ENCODE peak calls at places on chromosomes 12 and 14, in eight cellular contexts. B is IMR-90; M is kidney; D is heart left ventricle; A is H9; W is CD4-positive, alpha-beta T cell; G is ascending aorta; Q is colonic mucosa. R is an unnamed sample.

GRCh38 chr12:42234970-42235369 is 3.1 kb downstream of the YAF2 start:
- DNase-seq in W (no peak), G (no peak), Q (no peak), A (no peak), D (peak; percentile 18), M (no peak), B (peak; percentile 19), R (no peak)

GRCh38 chr14:22819191-22819988 is 4.2 kb upstream of the SLC7A7 start:
- DNase-seq in Q (peak; percentile 49), A (peak; percentile 81), D (peak; percentile 41), M (peak; percentile 84), W (no peak), B (peak; percentile 85), G (no peak), R (no peak)

GRCh38 chr12:124567673-124568373 is 411 bp upstream of the NCOR2 start:
- DNase-seq in B (peak; percentile 94), Q (peak; percentile 93), G (peak; percentile 83), W (peak; percentile 81), M (peak; percentile 98), D (peak; percentile 96), A (peak; percentile 75), R (peak; percentile 97)

GRCh38 chr12:30746190-30746589 is 8.6 kb downstream of the CAPRIN2 start:
- DNase-seq in B (no peak), A (no peak), D (no peak), G (no peak), M (no peak), Q (no peak), W (no peak), R (no peak)

GRCh38 chr12:50732591-50732990 is 31.3 kb upstream of the ATF1 start:
- DNase-seq in Q (no peak), W (no peak), D (no peak), G (no peak), A (no peak), M (no peak), B (peak; percentile 97), R (no peak)

GRCh38 chr12:8145754-8146415 is 10.9 kb upstream of the ZNF705A start:
- DNase-seq in D (peak; percentile 63), B (peak; percentile 85), M (peak; percentile 94), A (peak; percentile 89), G (peak; percentile 18), W (no peak), Q (peak; percentile 23), R (peak; percentile 55)

GRCh38 chr14:22641851-22642250 is 2.3 kb downstream of the OR6J1 start:
- DNase-seq in D (no peak), G (no peak), M (no peak), W (no peak), Q (no peak), A (no peak), B (no peak), R (no peak)

GRCh38 chr12:12872139-12872933 is 19.0 kb upstream of the GPRC5A start:
- DNase-seq in M (no peak), D (no peak), A (peak; percentile 54), B (peak; percentile 88), G (no peak), W (no peak), Q (peak; percentile 87), R (peak; percentile 55)

GRCh38 chr14:24367506-24368214 is at the start of gene NFATC4:
- DNase-seq in M (peak; percentile 93), B (peak; percentile 96), Q (peak; percentile 85), A (peak; percentile 89), G (peak; percentile 34), D (peak; percentile 82), W (no peak), R (peak; percentile 63)

GRCh38 chr12:120041386-120042231 is 52.6 kb downstream of the BICDL1 start:
- DNase-seq in D (no peak), M (no peak), G (no peak), A (no peak), W (peak; percentile 67), B (no peak), Q (no peak), R (no peak)

GRCh38 chr12:31235868-31236395 is 90.0 kb downstream of the SINHCAF start:
- DNase-seq in G (no peak), B (no peak), D (no peak), M (peak; percentile 12), A (no peak), Q (peak; percentile 14), W (no peak), R (no peak)

GRCh38 chr12:133083345-133083744 is 2.6 kb downstream of the ZNF140 start:
- DNase-seq in W (no peak), D (no peak), A (no peak), Q (no peak), G (no peak), B (no peak), M (no peak), R (no peak)

GRCh38 chr14:105285174-105285573 is 15.6 kb downstream of the BRF1 start:
- DNase-seq in Q (no peak), B (no peak), M (no peak), D (no peak), G (no peak), W (no peak), A (no peak), R (no peak)

GRCh38 chr12:126936181-126936851 is 1330.7 kb upstream of the TMEM132C start:
- DNase-seq in Q (no peak), M (no peak), B (no peak), A (no peak), W (no peak), D (peak; percentile 55), G (no peak), R (no peak)

GRCh38 chr14:23430016-23430732 is 5.3 kb downstream of the MYH7 start:
- DNase-seq in B (no peak), A (no peak), D (peak; percentile 7), Q (no peak), W (no peak), M (no peak), G (no peak), R (no peak)

GRCh38 chr14:52370406-52370911 is 56.3 kb downstream of the PTGER2 start:
- DNase-seq in W (no peak), B (no peak), D (no peak), G (no peak), Q (no peak), A (no peak), M (no peak), R (no peak)

GRCh38 chr14:24838945-24839616 is 205.1 kb upstream of the GZMB start:
- DNase-seq in A (no peak), D (peak; percentile 65), B (no peak), G (no peak), M (no peak), W (no peak), Q (peak; percentile 68), R (no peak)

GRCh38 chr12:11807453-11807852 is 158.0 kb downstream of the ETV6 start:
- DNase-seq in D (no peak), M (no peak), B (no peak), W (no peak), Q (no peak), A (no peak), G (no peak), R (no peak)

GRCh38 chr14:90796319-90796718 is 19.9 kb downstream of the TTC7B start:
- DNase-seq in M (no peak), Q (no peak), W (no peak), A (no peak), B (no peak), G (no peak), D (no peak), R (peak; percentile 73)

GRCh38 chr12:104121001-104121400 is 17.0 kb downstream of the NFYB start:
- DNase-seq in A (no peak), M (no peak), D (no peak), B (peak; percentile 78), G (no peak), W (no peak), Q (no peak), R (no peak)

GRCh38 chr14:76920572-76921175 is 94.5 kb downstream of the LRRC74A start:
- DNase-seq in Q (no peak), B (no peak), D (no peak), G (no peak), M (no peak), W (no peak), A (peak; percentile 64), R (no peak)

GRCh38 chr12:61694214-61694613 is 566.0 kb upstream of the USP15 start:
- DNase-seq in M (peak; percentile 53), D (no peak), W (no peak), B (no peak), A (no peak), Q (no peak), G (no peak), R (no peak)
- H3K9me3 ChIP-seq in M (peaks cover 2% of the 10 kb centered on the region), D (peaks cover 47% of the 10 kb centered on the region), W (peaks cover 18% of the 10 kb centered on the region), B (peaks cover 7% of the 10 kb centered on the region), A (peaks cover 14% of the 10 kb centered on the region), Q (no peaks in the 10 kb centered on the region), G (no peaks in the 10 kb centered on the region), R (peaks cover 18% of the 10 kb centered on the region)

GRCh38 chr12:65696227-65696626 is 128.1 kb upstream of the HMGA2 start:
- DNase-seq in Q (no peak), B (peak; percentile 37), M (no peak), W (no peak), G (no peak), D (no peak), A (no peak), R (no peak)
- H3K27ac ChIP-seq in Q (no peak overlapping the region), B (no peak overlapping the region), M (no peak overlapping the region), W (no peak overlapping the region), G (no peak overlapping the region), D (peak overlapping the region; percentile 13), A (no peak overlapping the region), R (no peak overlapping the region)

GRCh38 chr14:101350021-101350420 is 211.3 kb upstream of the DIO3 start:
- DNase-seq in M (peak; percentile 34), W (no peak), B (no peak), D (no peak), G (no peak), Q (no peak), A (no peak), R (no peak)
- H3K9me3 ChIP-seq in M (peaks cover 5% of the 10 kb centered on the region), W (peaks cover 10% of the 10 kb centered on the region), B (peaks cover 18% of the 10 kb centered on the region), D (peaks cover 28% of the 10 kb centered on the region), G (no peaks in the 10 kb centered on the region), Q (no peaks in the 10 kb centered on the region), A (no peaks in the 10 kb centered on the region), R (peaks cover 5% of the 10 kb centered on the region)

DNA sequence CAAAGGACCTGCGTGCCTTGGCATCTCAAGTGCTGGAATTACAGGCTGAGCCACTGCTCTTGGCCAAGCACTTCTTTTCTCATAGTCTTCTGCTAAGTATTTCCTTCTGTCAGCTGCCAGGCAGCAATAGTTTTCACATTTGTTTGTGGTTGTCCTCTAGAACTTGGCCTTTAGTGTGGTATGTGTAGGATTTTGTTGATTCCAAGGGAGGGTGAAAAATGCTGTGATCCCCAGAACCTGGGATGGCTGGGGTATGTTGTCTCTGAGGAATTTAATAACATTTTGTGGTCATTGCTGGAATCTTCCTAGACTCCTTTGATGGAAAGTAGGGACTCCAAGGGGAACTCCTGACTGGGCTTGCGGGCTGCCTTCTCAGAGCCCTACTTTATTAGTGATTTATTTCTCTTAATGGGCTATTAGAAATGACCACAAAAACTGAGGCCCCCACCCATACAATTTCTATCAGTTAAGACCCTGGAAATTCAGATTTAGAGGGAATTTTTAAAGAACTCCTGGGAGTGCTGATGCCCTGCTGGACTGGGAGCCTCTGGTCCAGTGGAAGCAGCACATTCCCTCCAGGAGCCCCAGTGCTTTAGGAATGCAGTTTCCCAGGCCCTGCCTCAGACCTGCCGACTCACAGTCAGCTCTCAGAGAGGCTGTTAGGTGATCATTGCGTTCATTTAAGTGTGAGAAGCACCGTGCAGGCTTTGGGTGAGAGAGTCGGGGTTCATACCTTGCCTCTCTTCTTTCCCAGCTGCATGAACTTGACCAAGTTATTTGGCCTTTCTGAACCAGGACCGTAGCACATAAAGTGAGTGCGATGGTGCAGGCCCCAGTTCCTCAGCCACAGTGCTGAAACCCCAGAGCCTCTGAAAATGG is 22.7 kb downstream of the TRAF3 start:
- DNase-seq in B (peak; percentile 90), A (no peak), M (no peak), G (no peak), Q (no peak), W (no peak), D (no peak), R (no peak)
- H3K27ac ChIP-seq in B (no peak overlapping the region), A (no peak overlapping the region), M (no peak overlapping the region), G (no peak overlapping the region), Q (no peak overlapping the region), W (no peak overlapping the region), D (no peak overlapping the region), R (no peak overlapping the region)

GRCh38 chr14:96117997-96118790 is 79.0 kb downstream of the C14orf132 start:
- DNase-seq in B (no peak), G (no peak), A (no peak), W (no peak), Q (no peak), M (no peak), D (no peak), R (no peak)
- H3K9me3 ChIP-seq in B (peaks cover 3% of the 10 kb centered on the region), G (no peaks in the 10 kb centered on the region), A (no peaks in the 10 kb centered on the region), W (no peaks in the 10 kb centered on the region), Q (no peaks in the 10 kb centered on the region), M (peaks cover 3% of the 10 kb centered on the region), D (peaks cover 6% of the 10 kb centered on the region), R (no peaks in the 10 kb centered on the region)